ENCODE peak calls at places on chromosomes 2 and 18, in six cellular contexts. One of them, this sample, is unnamed.

GRCh38 chr2:119744335-119744939 is 15.3 kb upstream of the PTPN4 start:
- DNase-seq in coronary artery: no peak
- DNase-seq in adrenal gland: no peak
- DNase-seq in AG09319: no peak
- DNase-seq in endothelial cell: no peak
- DNase-seq in neural progenitor cell: no peak
- DNase-seq in this sample: peak

GRCh38 chr2:178796079-178796677 is 11.0 kb downstream of the TTN start:
- DNase-seq in coronary artery: no peak
- DNase-seq in adrenal gland: no peak
- DNase-seq in AG09319: peak
- DNase-seq in endothelial cell: no peak
- DNase-seq in neural progenitor cell: no peak
- DNase-seq in this sample: peak

GRCh38 chr2:118492335-118492734 is 355.1 kb downstream of the EN1 start:
- DNase-seq in coronary artery: no peak
- DNase-seq in adrenal gland: no peak
- DNase-seq in AG09319: peak
- DNase-seq in endothelial cell: no peak
- DNase-seq in neural progenitor cell: no peak
- DNase-seq in this sample: peak

GRCh38 chr2:166384774-166385173 is 9.0 kb upstream of the SCN9A start:
- DNase-seq in coronary artery: no peak
- DNase-seq in adrenal gland: no peak
- DNase-seq in AG09319: no peak
- DNase-seq in endothelial cell: no peak
- DNase-seq in neural progenitor cell: peak
- DNase-seq in this sample: peak

GRCh38 chr2:51720826-51721225 is 688.9 kb upstream of the NRXN1 start:
- DNase-seq in coronary artery: no peak
- DNase-seq in adrenal gland: no peak
- DNase-seq in AG09319: no peak
- DNase-seq in endothelial cell: no peak
- DNase-seq in neural progenitor cell: no peak
- DNase-seq in this sample: no peak

GRCh38 chr2:237290249-237290648 is 123.7 kb downstream of the COL6A3 start:
- DNase-seq in coronary artery: peak
- DNase-seq in adrenal gland: peak
- DNase-seq in AG09319: no peak
- DNase-seq in endothelial cell: no peak
- DNase-seq in neural progenitor cell: no peak
- DNase-seq in this sample: peak

GRCh38 chr2:164073053-164073757 is 337.4 kb upstream of the FIGN start:
- DNase-seq in coronary artery: no peak
- DNase-seq in adrenal gland: no peak
- DNase-seq in AG09319: no peak
- DNase-seq in endothelial cell: no peak
- DNase-seq in neural progenitor cell: no peak
- DNase-seq in this sample: no peak

GRCh38 chr2:237563816-237564215 is 2.6 kb upstream of the PRLH start:
- DNase-seq in coronary artery: no peak
- DNase-seq in adrenal gland: no peak
- DNase-seq in AG09319: no peak
- DNase-seq in endothelial cell: peak
- DNase-seq in neural progenitor cell: peak
- DNase-seq in this sample: no peak

GRCh38 chr2:27489118-27489497 is 435 bp downstream of the IFT172 start:
- DNase-seq in coronary artery: no peak
- DNase-seq in adrenal gland: peak
- DNase-seq in AG09319: no peak
- DNase-seq in endothelial cell: peak
- DNase-seq in neural progenitor cell: peak
- DNase-seq in this sample: no peak

DNA sequence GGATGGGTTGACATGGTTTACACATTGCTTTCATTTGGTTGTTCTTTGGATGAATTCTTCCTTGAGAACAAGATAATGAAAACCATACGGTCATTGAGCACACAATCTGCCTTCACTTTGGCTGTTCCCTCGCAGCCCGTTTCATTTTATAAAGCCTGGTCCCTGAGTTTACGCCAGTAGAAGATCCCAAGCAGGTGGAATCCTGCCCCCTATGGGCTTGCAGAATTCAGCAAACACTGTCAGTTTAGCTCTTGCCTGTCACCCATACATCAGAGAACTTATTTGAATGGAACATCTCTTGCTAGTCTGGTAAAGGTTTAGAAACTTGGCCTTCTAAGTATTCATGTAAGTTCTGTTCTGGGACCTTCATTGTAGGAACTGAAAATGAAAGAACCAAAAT is 666.4 kb upstream of the ZEB2 start:
- DNase-seq in coronary artery: no peak
- DNase-seq in adrenal gland: no peak
- DNase-seq in AG09319: peak
- DNase-seq in endothelial cell: no peak
- DNase-seq in neural progenitor cell: peak
- DNase-seq in this sample: no peak
- TF ChIP-seq CTCF in coronary artery: no peak
- TF ChIP-seq CTCF in adrenal gland: no peak
- TF ChIP-seq CTCF in AG09319: peak
- TF ChIP-seq CTCF in endothelial cell: no peak
- TF ChIP-seq CTCF in neural progenitor cell: peak
- TF ChIP-seq CTCF in this sample: peak

DNA sequence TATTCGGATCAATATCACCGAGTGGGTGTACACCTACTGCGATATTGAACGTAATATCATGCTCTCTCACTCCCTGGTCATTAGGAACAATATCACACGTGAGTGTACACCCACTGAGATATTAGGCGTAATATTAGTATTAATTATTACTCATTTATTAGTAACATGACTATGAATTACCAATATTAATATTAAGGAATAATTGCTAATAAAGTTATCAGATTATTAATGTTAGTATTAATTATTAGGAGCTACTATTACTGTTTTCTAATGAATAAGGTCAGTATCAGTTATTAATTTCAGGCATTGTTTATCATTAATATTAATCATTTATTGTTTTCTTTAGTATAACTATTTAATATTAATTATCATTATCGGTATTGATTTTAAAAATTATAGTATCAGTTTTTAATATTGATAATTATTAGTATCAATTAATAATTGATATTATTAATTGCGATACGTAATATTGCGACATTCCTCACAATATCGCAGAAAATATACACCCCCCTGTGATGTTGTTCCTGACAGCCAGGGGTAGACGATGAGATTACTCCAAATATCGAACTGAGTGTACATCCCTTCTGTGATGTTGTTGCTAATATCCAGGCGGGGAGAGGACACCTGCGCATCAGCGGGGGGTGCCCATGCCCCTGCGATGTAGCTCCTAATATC is 84.2 kb downstream of the DAPL1 start:
- DNase-seq in coronary artery: no peak
- DNase-seq in adrenal gland: no peak
- DNase-seq in AG09319: no peak
- DNase-seq in endothelial cell: no peak
- DNase-seq in neural progenitor cell: no peak
- DNase-seq in this sample: no peak
- TF ChIP-seq CTCF in coronary artery: no peak
- TF ChIP-seq CTCF in adrenal gland: no peak
- TF ChIP-seq CTCF in AG09319: no peak
- TF ChIP-seq CTCF in endothelial cell: no peak
- TF ChIP-seq CTCF in neural progenitor cell: no peak
- TF ChIP-seq CTCF in this sample: no peak

GRCh38 chr18:7020995-7021777 is 96.4 kb downstream of the LAMA1 start:
- DNase-seq in coronary artery: no peak
- DNase-seq in adrenal gland: no peak
- DNase-seq in AG09319: no peak
- DNase-seq in endothelial cell: peak
- DNase-seq in neural progenitor cell: no peak
- DNase-seq in this sample: no peak
- TF ChIP-seq CTCF in coronary artery: no peak
- TF ChIP-seq CTCF in adrenal gland: no peak
- TF ChIP-seq CTCF in AG09319: no peak
- TF ChIP-seq CTCF in endothelial cell: no peak
- TF ChIP-seq CTCF in neural progenitor cell: no peak
- TF ChIP-seq CTCF in this sample: no peak

GRCh38 chr18:25672490-25672889 is 320.5 kb upstream of the ZNF521 start:
- DNase-seq in coronary artery: no peak
- DNase-seq in adrenal gland: no peak
- DNase-seq in AG09319: no peak
- DNase-seq in endothelial cell: peak
- DNase-seq in neural progenitor cell: peak
- DNase-seq in this sample: no peak
- TF ChIP-seq CTCF in coronary artery: no peak
- TF ChIP-seq CTCF in adrenal gland: no peak
- TF ChIP-seq CTCF in AG09319: no peak
- TF ChIP-seq CTCF in endothelial cell: peak
- TF ChIP-seq CTCF in neural progenitor cell: peak
- TF ChIP-seq CTCF in this sample: peak

GRCh38 chr18:65527879-65528633 is 222.8 kb upstream of the CDH7 start:
- DNase-seq in coronary artery: no peak
- DNase-seq in adrenal gland: no peak
- DNase-seq in AG09319: no peak
- DNase-seq in endothelial cell: no peak
- DNase-seq in neural progenitor cell: no peak
- DNase-seq in this sample: no peak

GRCh38 chr18:65526099-65526498 is 224.7 kb upstream of the CDH7 start:
- DNase-seq in coronary artery: no peak
- DNase-seq in adrenal gland: no peak
- DNase-seq in AG09319: no peak
- DNase-seq in endothelial cell: no peak
- DNase-seq in neural progenitor cell: no peak
- DNase-seq in this sample: no peak

GRCh38 chr18:65522907-65523306 is 227.9 kb upstream of the CDH7 start:
- DNase-seq in coronary artery: no peak
- DNase-seq in adrenal gland: no peak
- DNase-seq in AG09319: no peak
- DNase-seq in endothelial cell: no peak
- DNase-seq in neural progenitor cell: no peak
- DNase-seq in this sample: no peak

GRCh38 chr18:65523461-65523860 is 227.4 kb upstream of the CDH7 start:
- DNase-seq in coronary artery: no peak
- DNase-seq in adrenal gland: no peak
- DNase-seq in AG09319: no peak
- DNase-seq in endothelial cell: no peak
- DNase-seq in neural progenitor cell: peak
- DNase-seq in this sample: no peak
- TF ChIP-seq CTCF in coronary artery: no peak
- TF ChIP-seq CTCF in adrenal gland: no peak
- TF ChIP-seq CTCF in AG09319: no peak
- TF ChIP-seq CTCF in endothelial cell: peak
- TF ChIP-seq CTCF in neural progenitor cell: peak
- TF ChIP-seq CTCF in this sample: no peak

This sample was measured in HFFc6.